ENCODE peak calls at places on chromosomes 16 and 17, in four cellular contexts. One of them, this sample, is unnamed.
A peak's percentile ranks its signal among the peaks of the same experiment; 100 is the strongest.

GRCh38 chr16:72317378-72317777 is 145.4 kb upstream of the PMFBP1 start:
- DNase-seq in HFFc6: peak; percentile 0
- DNase-seq in GM06990: no peak
- DNase-seq in natural killer cell: no peak
- DNase-seq in this sample: no peak

GRCh38 chr17:79057727-79058400 is 16.8 kb upstream of the ENGASE start:
- DNase-seq in HFFc6: no peak
- DNase-seq in GM06990: no peak
- DNase-seq in natural killer cell: peak; percentile 61
- DNase-seq in this sample: no peak

GRCh38 chr16:166375-167116 is 768 bp downstream of the HBM start:
- DNase-seq in GM06990: no peak
- DNase-seq in HFFc6: no peak
- DNase-seq in natural killer cell: no peak
- DNase-seq in this sample: no peak

GRCh38 chr16:53517851-53518250 is 14.8 kb upstream of the AKTIP start:
- DNase-seq in natural killer cell: no peak
- DNase-seq in GM06990: no peak
- DNase-seq in HFFc6: no peak
- DNase-seq in this sample: no peak

GRCh38 chr17:48604770-48605329 is at the start of gene HOXB6:
- DNase-seq in HFFc6: no peak
- DNase-seq in natural killer cell: no peak
- DNase-seq in GM06990: no peak
- DNase-seq in this sample: no peak

GRCh38 chr17:68709461-68709860 is 108.3 kb upstream of the FAM20A start:
- DNase-seq in HFFc6: no peak
- DNase-seq in GM06990: no peak
- DNase-seq in natural killer cell: no peak
- DNase-seq in this sample: no peak

GRCh38 chr17:7046127-7046724 is 2.3 kb upstream of the SLC16A11 start:
- DNase-seq in HFFc6: no peak
- DNase-seq in natural killer cell: no peak
- DNase-seq in GM06990: no peak
- DNase-seq in this sample: peak; percentile 57

GRCh38 chr17:46262271-46262670 is 32.7 kb upstream of the LRRC37A start:
- DNase-seq in natural killer cell: no peak
- DNase-seq in GM06990: no peak
- DNase-seq in HFFc6: no peak
- DNase-seq in this sample: no peak

GRCh38 chr17:76240461-76241204 is at the start of gene RNF157:
- DNase-seq in HFFc6: no peak
- DNase-seq in natural killer cell: peak; percentile 65
- DNase-seq in GM06990: peak; percentile 77
- DNase-seq in this sample: peak; percentile 33

GRCh38 chr17:67441052-67441738 is 64.1 kb downstream of the PITPNC1 start:
- DNase-seq in GM06990: peak; percentile 38
- DNase-seq in HFFc6: peak; percentile 88
- DNase-seq in natural killer cell: peak; percentile 62
- DNase-seq in this sample: no peak

GRCh38 chr16:81595676-81596292 is 151.2 kb downstream of the CMIP start:
- DNase-seq in GM06990: no peak
- DNase-seq in HFFc6: peak; percentile 54
- DNase-seq in natural killer cell: no peak
- DNase-seq in this sample: no peak

GRCh38 chr17:8421571-8421970 is 14.1 kb upstream of the NDEL1 start:
- DNase-seq in natural killer cell: no peak
- DNase-seq in HFFc6: no peak
- DNase-seq in GM06990: no peak
- DNase-seq in this sample: no peak

GRCh38 chr16:64687796-64688195 is 434.1 kb downstream of the CDH11 start:
- DNase-seq in natural killer cell: no peak
- DNase-seq in GM06990: no peak
- DNase-seq in HFFc6: no peak
- DNase-seq in this sample: no peak

GRCh38 chr16:83992624-83993023 is 24.6 kb downstream of the NECAB2 start:
- DNase-seq in GM06990: no peak
- DNase-seq in HFFc6: peak; percentile 52
- DNase-seq in natural killer cell: no peak
- DNase-seq in this sample: no peak

GRCh38 chr16:88354229-88355092 is 28.3 kb upstream of the ZNF469 start:
- DNase-seq in HFFc6: no peak
- DNase-seq in GM06990: no peak
- DNase-seq in natural killer cell: no peak
- DNase-seq in this sample: no peak

DNA sequence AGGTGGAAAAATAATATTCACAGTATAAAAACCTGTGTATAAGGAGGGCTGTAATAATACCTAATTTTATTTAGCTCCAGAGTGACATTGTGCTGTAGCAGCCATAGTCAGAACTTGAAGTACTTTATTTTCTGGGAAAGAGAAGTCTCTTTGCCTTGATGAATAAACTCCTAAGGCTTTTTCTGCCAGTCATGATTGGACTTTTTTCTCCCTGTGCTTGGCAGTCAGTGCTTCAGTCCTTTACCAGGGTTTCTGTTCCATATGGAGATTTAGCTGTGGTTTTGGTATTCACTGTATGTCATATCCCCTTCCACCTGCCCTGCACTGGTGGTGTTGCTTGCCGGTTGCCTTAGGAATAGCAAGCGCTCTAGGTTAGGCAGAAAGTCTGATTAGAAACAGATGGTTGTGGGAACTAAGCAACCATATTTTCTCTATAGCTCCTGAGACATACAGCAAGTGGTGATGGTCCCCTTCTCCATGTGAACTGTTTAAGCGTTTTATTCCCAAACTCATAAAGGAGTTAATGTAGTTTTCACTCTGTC is 24.7 kb downstream of the DDX42 start:
- DNase-seq in HFFc6: no peak
- DNase-seq in GM06990: no peak
- DNase-seq in natural killer cell: no peak
- DNase-seq in this sample: no peak
- TF ChIP-seq CTCF in HFFc6: no peak
- TF ChIP-seq CTCF in GM06990: no peak
- TF ChIP-seq CTCF in natural killer cell: no peak
- TF ChIP-seq CTCF in this sample: no peak

DNA sequence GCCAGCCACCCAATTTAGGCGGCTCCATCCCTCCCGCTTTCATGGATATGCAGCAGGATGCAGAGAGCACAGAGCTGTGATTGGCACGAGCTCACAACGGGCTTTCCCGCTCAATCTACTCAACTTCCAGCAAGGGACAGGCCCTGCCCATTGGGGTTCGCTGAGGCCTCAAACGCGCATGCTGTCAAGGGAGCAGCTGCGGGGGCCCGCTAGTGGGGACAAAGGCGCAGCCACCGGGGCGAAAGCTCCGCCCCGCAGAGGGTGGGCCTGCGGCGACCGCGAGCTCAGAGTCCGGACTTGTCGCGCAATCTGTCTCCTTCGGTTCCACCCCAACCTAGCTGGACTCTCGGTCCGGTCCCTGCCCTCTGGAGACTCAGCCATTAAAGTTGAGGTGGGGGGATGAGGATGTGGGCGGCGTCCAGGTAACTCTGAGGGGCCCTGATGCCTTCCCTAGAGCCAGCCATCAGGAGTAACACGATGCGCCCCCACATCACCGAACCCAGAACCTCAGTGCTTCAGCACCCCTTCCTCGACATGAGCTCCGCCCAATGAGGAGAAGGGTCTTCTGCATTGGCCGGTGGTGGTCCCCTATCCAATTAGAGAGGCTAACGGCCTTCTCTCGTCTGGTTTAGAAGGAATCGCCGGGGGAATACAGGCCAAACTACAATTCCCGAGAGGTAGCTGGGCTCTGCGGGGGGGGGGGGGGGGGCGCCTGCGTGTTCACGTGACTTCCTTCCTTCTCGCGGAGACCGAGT is 489 bp upstream of the NFATC3 start:
- DNase-seq in GM06990: peak; percentile 97
- DNase-seq in HFFc6: peak; percentile 79
- DNase-seq in natural killer cell: peak; percentile 88
- DNase-seq in this sample: peak; percentile 64
- TF ChIP-seq CTCF in GM06990: peak; percentile 41
- TF ChIP-seq CTCF in HFFc6: no peak
- TF ChIP-seq CTCF in natural killer cell: no peak
- TF ChIP-seq CTCF in this sample: no peak

DNA sequence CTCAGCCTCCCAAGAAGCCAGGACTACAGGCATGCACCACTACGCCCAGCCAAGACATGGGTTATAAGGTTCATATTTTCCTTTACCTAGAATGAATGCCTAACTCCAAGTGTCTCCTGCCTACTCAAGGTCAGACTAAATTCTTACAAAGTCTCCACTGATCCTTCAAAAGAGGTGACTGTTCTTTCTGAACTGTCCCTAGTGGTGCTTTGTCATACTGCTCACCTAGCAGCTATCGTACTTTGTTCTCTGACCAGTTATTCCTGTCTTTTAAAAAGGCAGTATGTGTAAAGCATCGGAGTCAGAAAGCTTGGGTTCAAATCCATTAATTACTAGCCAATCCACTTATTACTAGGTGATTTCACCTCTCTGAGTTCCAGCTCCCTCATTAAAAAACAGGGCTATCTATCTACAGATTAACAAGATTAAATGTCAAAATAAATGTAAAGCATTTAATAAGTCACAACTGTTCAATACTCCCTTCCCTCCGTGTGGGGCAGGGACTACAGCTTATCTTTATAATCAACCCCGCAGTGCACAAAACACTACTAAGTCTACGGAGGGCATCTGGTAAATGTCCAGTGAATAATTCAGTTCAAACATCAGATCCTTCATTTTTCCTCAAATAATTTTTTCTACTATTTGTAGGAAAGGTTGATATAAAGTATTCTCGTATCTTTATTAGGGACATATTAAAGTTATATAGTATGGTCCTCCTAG is 20.0 kb upstream of the ITGA2B start:
- DNase-seq in HFFc6: no peak
- DNase-seq in GM06990: no peak
- DNase-seq in natural killer cell: no peak
- DNase-seq in this sample: no peak
- TF ChIP-seq CTCF in HFFc6: peak; percentile 32
- TF ChIP-seq CTCF in GM06990: peak; percentile 41
- TF ChIP-seq CTCF in natural killer cell: no peak
- TF ChIP-seq CTCF in this sample: no peak

DNA sequence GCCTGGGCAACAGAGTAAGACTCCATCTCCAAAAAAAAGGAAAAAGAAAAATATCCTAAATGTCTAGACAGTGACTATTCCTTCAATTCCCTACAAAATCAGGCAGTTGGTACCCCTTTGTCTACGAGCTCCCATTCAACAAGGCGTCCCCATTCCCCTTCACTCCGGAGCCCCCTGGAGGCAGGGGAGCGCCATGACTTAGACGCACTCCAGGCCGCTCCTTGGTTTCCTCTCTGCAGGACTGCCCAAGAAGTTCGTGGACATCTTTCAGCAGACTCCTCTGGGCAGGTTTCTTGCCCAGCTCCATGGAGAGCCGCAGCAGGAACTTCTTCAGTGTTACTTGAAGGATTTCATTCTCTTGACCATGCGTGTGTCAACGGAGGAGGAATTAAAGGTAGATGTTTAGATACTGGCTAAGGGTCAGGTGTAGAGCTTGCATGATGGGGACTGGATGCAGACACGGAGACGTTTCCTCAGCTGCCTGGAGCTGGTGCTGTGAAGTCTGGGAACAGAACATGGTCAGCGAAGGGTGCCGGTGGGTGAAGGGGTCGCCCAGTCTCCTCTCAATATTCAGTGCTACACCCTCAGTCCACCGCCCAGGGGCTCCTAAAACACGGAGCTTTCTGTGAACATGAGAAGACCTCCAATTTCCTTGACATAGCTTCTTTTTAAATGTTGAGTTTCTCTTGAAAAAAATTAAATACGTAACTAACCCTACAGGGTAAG is 53.3 kb upstream of the ENDOV start:
- DNase-seq in natural killer cell: no peak
- DNase-seq in GM06990: no peak
- DNase-seq in HFFc6: no peak
- DNase-seq in this sample: no peak
- TF ChIP-seq CTCF in natural killer cell: no peak
- TF ChIP-seq CTCF in GM06990: peak; percentile 31
- TF ChIP-seq CTCF in HFFc6: peak; percentile 59
- TF ChIP-seq CTCF in this sample: peak; percentile 13

GRCh38 chr16:5176505-5176904 is 78.9 kb upstream of the EEF2KMT start:
- DNase-seq in natural killer cell: no peak
- DNase-seq in GM06990: no peak
- DNase-seq in HFFc6: no peak
- DNase-seq in this sample: no peak
- TF ChIP-seq CTCF in natural killer cell: no peak
- TF ChIP-seq CTCF in GM06990: no peak
- TF ChIP-seq CTCF in HFFc6: no peak
- TF ChIP-seq CTCF in this sample: no peak

GRCh38 chr17:53148058-53148457 is 674.7 kb upstream of the KIF2B start:
- DNase-seq in natural killer cell: no peak
- DNase-seq in GM06990: no peak
- DNase-seq in HFFc6: no peak
- DNase-seq in this sample: no peak

GRCh38 chr17:53150101-53150698 is 672.5 kb upstream of the KIF2B start:
- DNase-seq in natural killer cell: no peak
- DNase-seq in HFFc6: no peak
- DNase-seq in GM06990: no peak
- DNase-seq in this sample: no peak
- TF ChIP-seq CTCF in natural killer cell: no peak
- TF ChIP-seq CTCF in HFFc6: no peak
- TF ChIP-seq CTCF in GM06990: no peak
- TF ChIP-seq CTCF in this sample: no peak

GRCh38 chr17:51487947-51488346 is 227.6 kb downstream of the UTP18 start:
- DNase-seq in HFFc6: no peak
- DNase-seq in natural killer cell: no peak
- DNase-seq in GM06990: no peak
- DNase-seq in this sample: no peak
- TF ChIP-seq CTCF in HFFc6: no peak
- TF ChIP-seq CTCF in natural killer cell: no peak
- TF ChIP-seq CTCF in GM06990: peak; percentile 11
- TF ChIP-seq CTCF in this sample: no peak

GRCh38 chr17:28734712-28735241 is 6.2 kb downstream of the NEK8 start:
- DNase-seq in natural killer cell: no peak
- DNase-seq in GM06990: no peak
- DNase-seq in HFFc6: no peak
- DNase-seq in this sample: no peak
- TF ChIP-seq CTCF in natural killer cell: no peak
- TF ChIP-seq CTCF in GM06990: peak; percentile 2
- TF ChIP-seq CTCF in HFFc6: no peak
- TF ChIP-seq CTCF in this sample: no peak

This sample was measured in mesothelial cell of epicardium.